ENCODE peak calls at places on chromosome 2, in seven cellular contexts. U is HFF-Myc, B is foreskin keratinocyte, E is lower leg skin, I is heart left ventricle, A is mesothelial cell of epicardium, M is OCI-LY7. H is an unnamed sample.

GRCh38 chr2:42133771-42134195 is 35.4 kb upstream of the EML4 start:
- DNase-seq in U (no peak), B (no peak), E (no peak), I (no peak), A (no peak), M (no peak), H (no peak)

GRCh38 chr2:238420878-238421694 is 5.6 kb upstream of the ASB1 start:
- DNase-seq in U (no peak), B (no peak), E (no peak), I (no peak), A (no peak), M (no peak), H (no peak)

GRCh38 chr2:226483745-226484619 is 315.6 kb downstream of the IRS1 start:
- DNase-seq in U (no peak), B (peak; percentile 62), E (no peak), I (no peak), A (no peak), M (no peak), H (no peak)

GRCh38 chr2:195404650-195405049 is 252.4 kb upstream of the SLC39A10 start:
- DNase-seq in U (no peak), B (no peak), E (no peak), I (no peak), A (no peak), M (peak; percentile 25), H (no peak)

GRCh38 chr2:188573453-188573852 is 281.8 kb downstream of the GULP1 start:
- DNase-seq in U (no peak), B (no peak), E (no peak), I (no peak), A (no peak), M (no peak), H (no peak)

GRCh38 chr2:107338059-107338458 is 452.1 kb upstream of the ST6GAL2 start:
- DNase-seq in U (no peak), B (no peak), E (no peak), I (no peak), A (no peak), M (no peak), H (no peak)

GRCh38 chr2:40450066-40450841 is 1.6 kb downstream of the SLC8A1 start:
- DNase-seq in U (no peak), B (peak; percentile 47), E (no peak), I (peak; percentile 36), A (no peak), M (peak; percentile 38), H (no peak)

GRCh38 chr2:133194777-133195335 is 373.4 kb downstream of the NCKAP5 start:
- DNase-seq in U (no peak), B (no peak), E (no peak), I (no peak), A (no peak), M (no peak), H (no peak)

GRCh38 chr2:240968731-240969624 is 29.4 kb upstream of the SNED1 start:
- DNase-seq in U (no peak), B (no peak), E (no peak), I (peak; percentile 68), A (peak; percentile 12), M (no peak), H (no peak)

GRCh38 chr2:8573234-8573941 is 108.5 kb upstream of the ID2 start:
- DNase-seq in U (no peak), B (no peak), E (peak; percentile 72), I (peak; percentile 21), A (no peak), M (peak; percentile 96), H (no peak)

GRCh38 chr2:120442541-120442922 is 96.6 kb downstream of the INHBB start:
- DNase-seq in U (no peak), B (no peak), E (peak; percentile 69), I (no peak), A (no peak), M (no peak), H (no peak)

GRCh38 chr2:137675584-137676327 is 288.5 kb upstream of the HNMT start:
- DNase-seq in U (no peak), B (no peak), E (no peak), I (no peak), A (no peak), M (no peak), H (no peak)

GRCh38 chr2:3009499-3009882 is 368.1 kb downstream of the EIPR1 start:
- DNase-seq in U (no peak), B (no peak), E (no peak), I (no peak), A (no peak), M (no peak), H (no peak)

GRCh38 chr2:133418021-133418420 is 150.2 kb downstream of the NCKAP5 start:
- DNase-seq in U (no peak), B (no peak), E (no peak), I (no peak), A (no peak), M (no peak), H (no peak)

GRCh38 chr2:121358291-121358690 is 73.3 kb upstream of the TFCP2L1 start:
- DNase-seq in U (no peak), B (no peak), E (no peak), I (no peak), A (no peak), M (no peak), H (no peak)

GRCh38 chr2:74577448-74577847 is 22.9 kb downstream of the DOK1 start:
- DNase-seq in U (no peak), B (no peak), E (no peak), I (peak; percentile 62), A (no peak), M (no peak), H (no peak)

DNA sequence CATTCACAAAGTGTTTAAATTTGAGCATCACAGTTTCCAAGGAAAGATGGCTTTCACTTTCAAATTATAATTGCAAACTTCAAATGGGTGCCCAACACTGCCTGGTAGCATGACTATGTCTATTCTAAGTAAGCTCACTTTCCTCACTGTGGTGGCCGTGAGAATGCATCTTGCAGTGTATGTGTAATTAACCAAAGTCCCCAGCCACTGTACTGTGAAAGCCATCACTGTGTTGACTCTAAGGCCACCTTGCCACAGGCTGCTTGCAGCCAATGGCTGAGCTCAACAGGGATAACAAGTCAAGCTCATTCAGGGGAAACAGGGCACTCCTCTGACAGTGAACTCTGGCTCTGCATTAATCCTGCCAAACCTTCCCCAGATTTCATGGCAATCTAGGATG is 43.3 kb upstream of the LGALSL start:
- DNase-seq in U (no peak), B (no peak), E (no peak), I (no peak), A (no peak), M (no peak), H (no peak)
- TF ChIP-seq CTCF in U (no peak), B (no peak), E (no peak), I (no peak), A (no peak), M (no peak), H (no peak)

GRCh38 chr2:6408057-6408456 is 457.6 kb downstream of the CMPK2 start:
- DNase-seq in U (no peak), B (no peak), E (no peak), I (no peak), A (no peak), M (no peak), H (no peak)
- TF ChIP-seq CTCF in U (no peak), B (no peak), E (no peak), I (no peak), A (no peak), M (no peak), H (no peak)

GRCh38 chr2:144332356-144333143 is 187.4 kb downstream of the ZEB2 start:
- DNase-seq in U (no peak), B (peak; percentile 65), E (peak; percentile 96), I (peak; percentile 90), A (peak; percentile 80), M (peak; percentile 93), H (peak; percentile 54)

GRCh38 chr2:144329472-144329871 is 190.4 kb downstream of the ZEB2 start:
- DNase-seq in U (no peak), B (no peak), E (no peak), I (no peak), A (no peak), M (no peak), H (no peak)

GRCh38 chr2:144330951-144331651 is 188.8 kb downstream of the ZEB2 start:
- DNase-seq in U (no peak), B (peak; percentile 46), E (no peak), I (no peak), A (no peak), M (peak; percentile 33), H (no peak)

GRCh38 chr2:144333144-144333555 is 186.8 kb downstream of the ZEB2 start:
- DNase-seq in U (no peak), B (no peak), E (no peak), I (no peak), A (no peak), M (no peak), H (no peak)

DNA sequence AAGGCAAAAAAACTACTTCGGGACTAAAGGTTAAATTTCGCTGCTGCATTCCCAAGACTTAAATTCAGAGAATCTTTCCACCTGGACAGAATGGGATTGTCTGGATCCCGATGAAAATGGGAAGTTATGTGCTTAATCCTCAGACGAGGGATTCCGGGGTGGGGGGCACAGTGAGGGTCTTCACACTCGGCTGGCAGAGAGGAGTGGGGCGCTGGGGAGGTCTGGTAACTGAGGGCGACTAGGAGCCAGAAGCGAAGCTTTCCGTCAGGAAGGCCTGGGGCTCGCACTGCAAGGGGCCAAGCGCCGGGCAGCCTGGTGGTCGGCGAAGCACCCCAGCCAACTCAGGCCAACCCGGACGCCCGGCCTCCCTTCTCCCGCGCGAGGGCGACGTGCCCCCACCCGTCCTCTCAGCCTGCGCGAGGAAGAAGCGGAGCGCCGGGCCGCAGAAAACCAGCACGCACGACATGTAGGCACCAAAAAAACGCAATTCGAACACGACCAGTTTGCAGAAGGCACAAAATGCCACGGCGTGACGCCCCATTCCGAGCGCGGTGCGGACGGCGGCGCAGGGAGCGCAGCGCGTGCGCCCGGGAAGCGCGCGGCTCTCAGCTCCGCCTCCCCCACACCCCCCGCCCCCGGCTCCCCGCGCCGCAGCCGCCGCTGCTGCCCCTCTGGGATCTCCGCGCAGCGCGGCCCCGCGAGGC is 188.1 kb downstream of the ZEB2 start:
- DNase-seq in U (no peak), B (peak; percentile 55), E (peak; percentile 93), I (no peak), A (no peak), M (no peak), H (no peak)
- TF ChIP-seq CTCF in U (no peak), B (peak; percentile 49), E (no peak), I (peak; percentile 53), A (no peak), M (peak; percentile 52), H (peak; percentile 39)

GRCh38 chr2:182103531-182103930 is 117.9 kb downstream of the PPP1R1C start:
- DNase-seq in U (no peak), B (no peak), E (no peak), I (no peak), A (no peak), M (no peak), H (no peak)

GRCh38 chr2:182097571-182097970 is 111.9 kb downstream of the PPP1R1C start:
- DNase-seq in U (no peak), B (no peak), E (no peak), I (no peak), A (no peak), M (no peak), H (no peak)

GRCh38 chr2:182098648-182099047 is 113.0 kb downstream of the PPP1R1C start:
- DNase-seq in U (no peak), B (no peak), E (no peak), I (no peak), A (no peak), M (no peak), H (no peak)

DNA sequence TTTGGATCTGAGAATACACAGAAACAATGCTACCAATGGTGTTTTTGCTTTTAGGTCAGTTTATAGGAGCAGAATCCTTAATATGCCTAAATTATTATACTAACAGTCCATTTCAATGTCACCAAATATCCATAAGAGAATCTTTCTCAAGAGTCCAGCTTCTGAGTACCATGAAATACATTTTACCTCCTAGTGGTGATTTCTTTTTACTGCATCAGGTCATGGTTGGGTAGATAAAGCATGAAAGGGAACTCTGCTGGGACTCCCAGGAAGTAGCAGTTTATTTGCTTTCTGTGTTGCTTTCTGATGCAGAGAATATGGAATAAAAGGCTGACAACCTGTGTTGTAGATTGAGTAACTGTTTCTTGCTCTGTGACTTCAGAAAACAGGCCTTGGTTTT is 115.6 kb downstream of the PPP1R1C start:
- DNase-seq in U (no peak), B (peak; percentile 12), E (no peak), I (no peak), A (no peak), M (peak; percentile 18), H (no peak)
- TF ChIP-seq CTCF in U (peak; percentile 13), B (peak; percentile 49), E (no peak), I (no peak), A (peak; percentile 38), M (peak; percentile 60), H (no peak)